ENCODE peak calls at places on chromosomes 12 and 14, in four cellular contexts. X, I, U and O are unnamed samples. For H3K9me1, the result is how much of the 10 kb centered on the place peaks cover.

GRCh38 chr12:44154128-44154527 is 318.2 kb downstream of the TMEM117 start:
- DNase-seq in X (no peak), I (no peak), U (peak), O (no peak)

GRCh38 chr14:50964683-50965390 is 20.6 kb upstream of the PYGL start:
- DNase-seq in X (peak), I (no peak), U (peak), O (no peak)

GRCh38 chr14:103744621-103745395 is 29.2 kb downstream of the ZFYVE21 start:
- DNase-seq in X (no peak), I (no peak), U (no peak), O (no peak)

GRCh38 chr14:105022276-105022670 is 1.4 kb upstream of the CDCA4 start:
- DNase-seq in X (no peak), I (no peak), U (no peak), O (no peak)

GRCh38 chr14:74612346-74613021 is 447 bp upstream of the LTBP2 start:
- DNase-seq in X (peak), I (peak), U (peak), O (no peak)

GRCh38 chr14:101715209-101716076 is 46.1 kb upstream of the PPP2R5C start:
- DNase-seq in X (no peak), I (no peak), U (no peak), O (no peak)

GRCh38 chr12:22299294-22299912 is 35.1 kb downstream of the ST8SIA1 start:
- DNase-seq in X (no peak), I (no peak), U (no peak), O (no peak)

GRCh38 chr14:94036328-94037167 is 10.4 kb downstream of the OTUB2 start:
- DNase-seq in X (peak), I (peak), U (peak), O (peak)

GRCh38 chr12:55716582-55717396 is 943 bp downstream of the BLOC1S1 start:
- DNase-seq in X (no peak), I (no peak), U (no peak), O (no peak)

GRCh38 chr12:128864516-128865186 is 11.4 kb downstream of the GLT1D1 start:
- DNase-seq in X (no peak), I (no peak), U (no peak), O (no peak)

DNA sequence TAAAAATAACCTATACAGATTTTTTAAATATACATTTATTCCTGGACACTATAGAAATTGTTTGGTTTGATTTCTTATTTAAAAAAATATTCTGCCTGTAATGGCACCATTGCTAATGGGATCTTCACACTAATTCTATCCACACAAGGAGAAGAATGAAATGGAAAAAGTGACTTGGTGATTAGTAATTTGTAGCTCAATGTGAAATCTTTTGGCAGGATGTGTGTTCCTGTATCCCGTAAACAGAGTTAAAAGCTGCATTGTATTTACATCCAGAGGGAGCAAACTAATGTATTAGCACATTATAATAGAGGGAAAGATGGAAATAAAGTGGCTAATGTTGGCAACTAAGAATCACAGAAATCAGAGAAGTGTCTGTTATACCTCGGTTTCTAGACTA is 1455.3 kb upstream of the FLRT2 start:
- DNase-seq in X (peak), I (no peak), U (no peak), O (no peak)
- H3K9me1 ChIP-seq in X (under half), I (under half), U (under half), O (under half)

GRCh38 chr12:118058227-118058626 is 2.8 kb downstream of the WSB2 start:
- DNase-seq in X (no peak), I (no peak), U (no peak), O (no peak)

GRCh38 chr12:118058881-118059644 is 1.9 kb downstream of the WSB2 start:
- DNase-seq in X (peak), I (no peak), U (peak), O (no peak)

GRCh38 chr12:118061011-118061875 is at the start of gene WSB2:
- DNase-seq in X (peak), I (peak), U (peak), O (no peak)

GRCh38 chr12:118060301-118061010 is 523 bp downstream of the WSB2 start:
- DNase-seq in X (peak), I (peak), U (no peak), O (no peak)

DNA sequence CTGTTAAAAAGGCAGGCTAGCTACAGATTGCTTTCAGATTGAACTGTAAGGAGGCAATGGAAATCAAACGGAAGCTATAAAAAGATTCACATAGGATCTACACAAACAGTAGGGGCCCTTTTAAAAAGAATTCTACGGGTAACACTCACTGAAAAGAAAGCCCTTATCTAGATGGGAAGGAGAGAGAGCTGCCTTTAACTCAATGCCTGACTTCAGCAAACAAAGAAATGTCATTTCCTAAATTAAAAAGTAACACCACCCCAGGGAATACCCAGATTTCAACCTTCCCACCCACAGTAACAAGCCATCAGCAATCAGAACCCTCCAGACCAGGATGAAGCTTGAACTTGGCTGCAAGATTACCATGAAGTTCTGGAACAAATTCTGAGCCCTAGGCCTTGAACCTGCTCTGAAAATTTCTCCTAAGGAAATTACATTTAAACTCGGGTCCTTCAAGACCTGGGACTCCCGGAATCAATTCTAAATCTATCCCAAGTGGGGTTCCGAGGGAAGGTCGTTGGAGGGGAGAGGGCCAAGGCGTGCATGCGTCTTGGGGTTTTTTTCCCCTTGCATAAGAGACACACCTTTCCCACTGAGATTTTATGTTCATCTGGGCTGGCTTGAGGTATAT is 1.2 kb downstream of the WSB2 start:
- DNase-seq in X (peak), I (no peak), U (peak), O (no peak)
- H2AFZ ChIP-seq in X (no peak), I (no peak), U (peak), O (peak)

GRCh38 chr12:50056629-50056976 is 793 bp upstream of the ASIC1 start:
- DNase-seq in X (no peak), I (no peak), U (no peak), O (no peak)

GRCh38 chr12:50057000-50057841 is at the start of gene ASIC1:
- DNase-seq in X (peak), I (peak), U (peak), O (peak)

GRCh38 chr12:50053583-50053982 is 3.8 kb upstream of the ASIC1 start:
- DNase-seq in X (no peak), I (no peak), U (no peak), O (no peak)

GRCh38 chr12:50057896-50058670 is 687 bp downstream of the ASIC1 start:
- DNase-seq in X (no peak), I (no peak), U (no peak), O (no peak)

DNA sequence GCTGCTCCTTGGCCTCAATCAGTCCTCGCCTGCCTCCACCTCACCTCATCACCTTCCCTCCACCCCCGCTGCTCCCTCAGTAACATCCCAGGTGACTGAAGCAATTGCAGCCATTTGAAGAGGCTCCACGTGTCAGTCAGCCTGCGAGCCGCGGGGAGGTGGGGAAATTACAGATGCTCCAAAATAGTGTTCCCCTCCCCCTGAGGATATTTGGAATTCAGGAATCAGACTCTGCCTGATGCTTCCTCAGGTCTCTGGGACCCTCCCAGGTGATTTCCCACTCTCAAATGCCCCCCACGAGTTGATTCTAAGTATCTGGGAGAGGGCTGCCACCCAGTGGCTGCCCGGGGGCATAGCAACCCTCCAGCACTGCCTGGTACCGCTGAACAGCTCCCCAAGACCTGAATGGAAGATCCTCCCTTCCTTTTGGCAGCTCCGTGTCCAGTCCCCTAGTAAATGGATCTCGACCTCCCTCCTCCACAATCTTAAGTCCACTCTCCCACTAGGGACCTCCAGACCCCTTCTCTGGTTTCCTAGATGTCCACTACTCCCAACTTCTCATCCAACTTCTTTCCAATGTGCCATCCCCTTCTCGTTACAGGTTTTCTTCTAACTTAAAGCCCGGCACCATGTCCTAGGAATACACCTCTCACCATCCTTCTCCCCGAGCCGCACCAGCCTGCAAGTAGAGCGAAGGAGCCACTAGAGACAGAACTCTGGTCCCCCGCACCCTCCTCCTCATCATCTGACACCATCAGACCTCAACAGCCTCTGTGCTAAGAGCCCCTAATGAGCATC is 1.4 kb upstream of the ASIC1 start:
- DNase-seq in X (peak), I (peak), U (peak), O (no peak)
- H3K4me3 ChIP-seq in X (no peak), I (no peak), U (no peak), O (no peak)

GRCh38 chr14:23413681-23414080 is 5.6 kb upstream of the MYH6 start:
- DNase-seq in X (no peak), I (no peak), U (no peak), O (no peak)
- H3K9me1 ChIP-seq in X (under half), I (under half), U (under half), O (under half)

DNA sequence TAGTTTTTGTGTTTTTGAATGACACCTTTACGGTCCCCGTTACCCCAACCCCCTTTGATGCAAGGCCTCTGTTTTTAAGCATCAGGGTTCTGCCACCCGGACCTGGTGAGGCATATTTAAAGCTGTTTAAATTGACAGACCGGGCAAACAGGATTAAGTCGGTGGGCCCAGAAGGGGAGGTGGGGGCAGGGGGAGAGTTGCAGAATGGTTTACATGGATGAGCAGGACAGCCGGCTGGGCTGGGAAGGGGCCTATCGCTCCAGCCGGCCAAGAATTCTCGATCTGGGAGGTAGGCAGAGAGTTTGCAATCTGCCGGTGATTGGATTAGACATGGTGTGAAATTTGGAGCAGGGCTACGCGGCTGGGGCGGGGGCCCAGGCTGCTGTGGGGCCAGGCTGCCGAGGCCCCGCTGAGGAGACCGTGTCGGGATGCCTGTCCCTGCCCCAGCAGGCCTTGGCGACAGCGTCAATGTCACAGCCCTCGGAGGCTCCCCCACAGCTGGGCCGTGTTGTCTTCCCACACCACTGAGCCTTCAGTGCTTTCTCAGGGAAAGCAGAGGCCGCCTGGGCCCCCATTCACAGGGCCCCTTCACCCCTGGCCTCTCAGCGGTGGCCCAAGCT is 117.3 kb upstream of the PARP11 start:
- DNase-seq in X (no peak), I (no peak), U (no peak), O (no peak)
- H2AFZ ChIP-seq in X (no peak), I (no peak), U (peak), O (no peak)

DNA sequence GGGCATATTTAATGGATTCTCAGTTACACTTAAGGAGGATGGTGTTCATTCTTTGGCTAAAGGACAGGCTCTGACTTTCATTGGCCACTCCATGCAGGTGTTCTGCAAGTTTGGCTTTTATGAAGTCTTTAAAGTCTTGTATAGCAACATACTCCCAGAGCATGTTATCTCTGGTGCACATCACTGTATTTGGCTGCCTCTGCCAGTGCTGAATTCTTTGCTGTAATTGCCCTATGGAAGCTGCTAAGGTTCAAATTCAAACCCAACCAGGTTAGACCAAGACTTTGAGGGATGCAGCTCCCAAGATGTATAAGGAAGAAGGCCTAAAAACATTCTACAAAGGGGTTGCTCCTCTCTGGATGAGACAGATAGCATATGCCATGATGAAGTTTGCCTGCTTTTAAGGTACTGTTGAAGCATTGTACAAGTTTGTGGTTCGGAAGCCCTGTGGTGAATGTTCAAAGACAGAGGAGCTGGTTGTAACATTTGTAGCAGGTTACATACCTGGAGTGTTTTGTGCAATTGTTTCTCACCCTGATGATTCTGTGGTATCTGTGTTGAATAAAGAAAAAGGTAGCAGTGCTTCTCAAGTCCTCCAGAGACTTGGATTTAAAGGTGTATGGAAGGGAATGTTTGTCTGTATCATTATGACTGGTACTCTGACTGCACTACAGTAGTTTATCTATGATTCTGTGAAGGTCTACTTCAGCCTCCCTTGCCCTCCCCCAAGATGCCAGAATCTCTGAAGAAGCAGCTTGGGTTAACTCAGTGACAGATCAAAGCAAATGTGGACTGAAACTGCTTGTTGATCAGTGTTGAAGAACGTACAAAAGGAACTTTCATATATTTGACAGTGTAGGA is 19.4 kb downstream of the TMEM116 start:
- DNase-seq in X (no peak), I (no peak), U (no peak), O (no peak)
- H3K4me3 ChIP-seq in X (no peak), I (no peak), U (no peak), O (no peak)

GRCh38 chr14:84646791-84647500 is 883.0 kb upstream of the FLRT2 start:
- DNase-seq in X (no peak), I (no peak), U (peak), O (no peak)
- H3K9me1 ChIP-seq in X (under half), I (under half), U (under half), O (under half)